ENCODE peak calls at places on chromosome 17, in eight cellular contexts. R is HCT116, G is esophagus squamous epithelium, X is tibial nerve, T is prostate gland, H is uterus, C is testis, A is heart left ventricle. B is an unnamed sample.

GRCh38 chr17:48565024-48565558 is 13.1 kb downstream of the HOXB4 start:
- DNase-seq in A (no peak), X (no peak), H (no peak), G (no peak), C (no peak), R (no peak), T (no peak), B (no peak)

GRCh38 chr17:12250973-12251372 is 230.3 kb downstream of the MAP2K4 start:
- DNase-seq in H (no peak), X (no peak), C (no peak), G (no peak), A (no peak), T (no peak), R (no peak), B (no peak)

GRCh38 chr17:47898246-47898645 is 2.2 kb downstream of the SP2 start:
- DNase-seq in A (no peak), T (no peak), R (no peak), H (no peak), X (no peak), G (no peak), C (no peak), B (peak)

GRCh38 chr17:58081641-58082340 is 1.4 kb upstream of the DYNLL2 start:
- DNase-seq in G (no peak), R (no peak), C (no peak), A (no peak), T (no peak), H (no peak), X (no peak), B (no peak)

GRCh38 chr17:21523482-21524210 is 147.5 kb downstream of the KCNJ12 start:
- DNase-seq in G (no peak), R (no peak), A (no peak), T (no peak), H (no peak), C (no peak), X (no peak), B (no peak)

GRCh38 chr17:45016823-45017222 is 34.6 kb downstream of the DCAKD start:
- DNase-seq in R (no peak), C (no peak), X (no peak), A (no peak), H (no peak), T (no peak), G (no peak), B (peak)

GRCh38 chr17:2906907-2907306 is 110.7 kb downstream of the RAP1GAP2 start:
- DNase-seq in H (no peak), T (no peak), X (no peak), C (peak), R (no peak), A (no peak), G (no peak), B (no peak)

GRCh38 chr17:50845260-50846147 is 10.1 kb downstream of the WFIKKN2 start:
- DNase-seq in X (no peak), T (no peak), H (no peak), G (no peak), R (no peak), A (peak), C (no peak), B (no peak)

GRCh38 chr17:61157246-61157887 is 242.3 kb upstream of the TBX2 start:
- DNase-seq in R (no peak), H (no peak), X (no peak), A (no peak), C (peak), G (no peak), T (no peak), B (no peak)

GRCh38 chr17:29154516-29155234 is 25.5 kb downstream of the MYO18A start:
- DNase-seq in C (no peak), T (no peak), G (no peak), H (no peak), R (no peak), X (no peak), A (peak), B (peak)

GRCh38 chr17:35849469-35850348 is 19.0 kb downstream of the HEATR9 start:
- DNase-seq in X (peak), T (peak), R (peak), C (peak), A (no peak), H (peak), G (no peak), B (peak)

GRCh38 chr17:5794881-5795486 is 210.7 kb upstream of the NLRP1 start:
- DNase-seq in C (no peak), X (no peak), A (no peak), G (no peak), T (no peak), H (no peak), R (no peak), B (no peak)

GRCh38 chr17:5798104-5798503 is 213.8 kb upstream of the NLRP1 start:
- DNase-seq in A (no peak), X (no peak), R (no peak), T (no peak), H (no peak), C (no peak), G (no peak), B (no peak)

GRCh38 chr17:5793157-5793556 is 208.8 kb upstream of the NLRP1 start:
- DNase-seq in R (no peak), H (no peak), T (no peak), X (no peak), A (no peak), G (no peak), C (no peak), B (no peak)

GRCh38 chr17:5797447-5797846 is 213.1 kb upstream of the NLRP1 start:
- DNase-seq in T (no peak), G (no peak), R (no peak), X (no peak), A (no peak), C (no peak), H (no peak), B (no peak)

GRCh38 chr17:5793899-5794298 is 209.6 kb upstream of the NLRP1 start:
- DNase-seq in A (no peak), X (no peak), T (no peak), C (no peak), H (no peak), G (no peak), R (no peak), B (peak)
- TF ChIP-seq CTCF in A (no peak), X (no peak), T (no peak), C (no peak), H (no peak), G (no peak), R (peak), B (peak)

GRCh38 chr17:79009397-79010303 is at the start of gene CANT1:
- DNase-seq in G (no peak), H (peak), X (peak), R (peak), T (peak), A (peak), C (peak), B (peak)
- TF ChIP-seq POLR2A in G (no peak), H (peak), X (no peak), R (no peak), T (peak), A (peak), C (no peak), B (peak)

DNA sequence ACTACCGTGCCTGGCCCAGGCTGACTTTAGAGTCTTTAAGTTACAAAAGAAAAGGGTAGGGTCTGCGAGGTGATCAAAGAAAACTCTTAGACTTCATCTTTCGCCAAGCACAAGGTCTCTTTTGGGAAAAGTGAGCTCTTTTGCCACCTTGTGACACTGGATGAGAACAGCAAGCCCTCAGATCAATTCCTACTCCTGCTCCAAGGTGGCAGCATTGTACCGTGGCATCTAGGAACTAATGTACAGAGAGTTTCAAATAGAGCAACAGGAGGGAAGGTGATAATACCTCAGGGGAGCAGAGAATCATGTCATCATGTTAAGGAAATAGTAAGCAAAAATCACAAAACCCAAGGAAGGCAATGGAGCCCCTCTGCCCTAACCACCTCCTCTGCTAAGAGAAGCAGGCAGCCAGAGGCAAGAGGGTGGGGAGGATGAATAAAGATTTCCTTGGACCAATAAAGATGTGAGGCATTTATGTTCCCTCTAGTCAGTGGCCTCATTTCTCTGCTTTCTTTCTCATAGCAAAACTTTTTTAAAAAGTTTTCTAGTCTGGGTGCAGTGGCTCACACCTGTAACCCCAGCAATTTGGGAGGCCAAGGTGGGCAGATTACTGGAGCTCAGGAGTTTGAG is 2.1 kb upstream of the C17orf78 start:
- DNase-seq in H (peak), T (peak), R (peak), A (no peak), C (peak), G (no peak), X (peak), B (peak)
- TF ChIP-seq CTCF in H (peak), T (peak), R (peak), A (peak), C (peak), G (peak), X (peak), B (peak)

DNA sequence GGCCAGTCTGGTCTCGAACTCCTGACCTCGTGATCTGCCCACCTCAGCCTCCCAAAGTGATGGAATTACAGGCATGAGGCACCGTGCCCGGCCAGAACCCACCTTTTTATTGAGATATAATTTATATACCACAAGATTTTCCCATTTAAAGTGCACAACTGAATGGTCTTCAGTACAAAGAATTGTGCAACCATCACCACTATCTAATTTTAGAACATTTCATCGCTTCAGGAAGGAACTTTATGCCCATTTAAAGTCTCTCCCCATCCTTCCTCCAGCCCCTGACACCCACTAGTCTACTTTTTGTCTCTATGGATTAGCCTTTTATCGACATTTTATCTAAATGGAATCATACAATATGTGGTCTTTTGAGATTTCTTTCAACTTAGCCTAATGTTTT is 25.4 kb upstream of the HELZ start:
- DNase-seq in T (no peak), X (no peak), H (no peak), R (no peak), A (no peak), C (no peak), G (no peak), B (peak)
- TF ChIP-seq POLR2A in T (no peak), X (no peak), H (no peak), R (no peak), A (no peak), C (no peak), G (no peak), B (no peak)

GRCh38 chr17:1627219-1627986 is 1.2 kb downstream of the SLC43A2 start:
- DNase-seq in R (no peak), X (peak), H (no peak), A (no peak), T (no peak), G (no peak), C (peak), B (peak)

GRCh38 chr17:1630662-1631061 is 2.0 kb upstream of the SLC43A2 start:
- DNase-seq in H (no peak), X (no peak), G (no peak), R (no peak), T (no peak), A (no peak), C (no peak), B (no peak)

GRCh38 chr17:1627987-1628855 is at the start of gene SLC43A2:
- DNase-seq in R (peak), T (peak), G (no peak), H (peak), C (peak), X (peak), A (peak), B (peak)

GRCh38 chr17:1629647-1630310 is 1.1 kb upstream of the SLC43A2 start:
- DNase-seq in T (peak), A (peak), R (peak), G (no peak), X (peak), H (no peak), C (no peak), B (peak)

DNA sequence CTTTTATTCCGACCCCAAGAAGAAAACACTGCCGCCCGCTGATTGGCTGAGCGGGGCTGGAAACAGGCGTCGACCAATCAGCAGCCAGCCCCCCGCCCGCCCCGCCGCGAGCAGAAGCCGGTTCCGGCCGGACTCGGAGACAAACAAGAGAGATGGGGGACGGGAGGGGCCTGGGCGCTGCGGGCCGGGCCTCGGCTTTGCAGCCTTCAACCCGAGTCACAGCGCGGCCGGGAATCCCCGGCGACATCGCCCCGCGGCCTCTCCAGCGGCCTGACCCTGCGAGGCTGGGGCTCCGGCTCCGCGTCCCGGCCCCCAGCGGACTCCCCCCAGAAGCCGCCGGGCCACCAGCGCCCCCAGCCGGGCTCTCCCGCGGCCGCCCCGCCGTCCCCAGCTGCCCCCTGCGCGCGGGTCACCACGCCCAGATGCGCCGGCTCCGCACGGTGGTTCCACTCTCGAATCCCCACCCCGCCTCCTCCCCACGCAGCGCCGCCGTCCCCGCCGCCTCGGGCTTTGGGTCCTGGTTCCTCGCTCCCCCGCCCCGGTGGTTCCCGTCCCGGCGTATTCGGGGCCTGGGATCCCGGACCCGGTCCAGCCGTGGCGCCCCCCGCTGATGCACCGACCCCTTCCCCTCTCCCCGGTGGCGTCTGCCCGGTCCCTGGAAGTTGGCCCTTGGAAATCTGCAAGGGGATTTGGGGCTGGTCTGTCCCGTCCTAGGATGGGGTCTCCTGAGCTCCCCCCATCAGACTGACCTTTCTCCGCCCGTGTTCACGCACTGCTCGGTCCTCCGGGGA is 417 bp upstream of the SLC43A2 start:
- DNase-seq in X (peak), C (peak), A (peak), R (peak), T (peak), G (peak), H (peak), B (no peak)
- TF ChIP-seq CTCF in X (peak), C (peak), A (peak), R (peak), T (peak), G (no peak), H (peak), B (no peak)

GRCh38 chr17:80316431-80316830 is 55.8 kb downstream of the RNF213 start:
- DNase-seq in T (no peak), X (no peak), R (no peak), C (no peak), G (no peak), A (no peak), H (no peak), B (no peak)
- TF ChIP-seq POLR2A in T (no peak), X (no peak), R (no peak), C (no peak), G (no peak), A (no peak), H (no peak), B (no peak)

DNA sequence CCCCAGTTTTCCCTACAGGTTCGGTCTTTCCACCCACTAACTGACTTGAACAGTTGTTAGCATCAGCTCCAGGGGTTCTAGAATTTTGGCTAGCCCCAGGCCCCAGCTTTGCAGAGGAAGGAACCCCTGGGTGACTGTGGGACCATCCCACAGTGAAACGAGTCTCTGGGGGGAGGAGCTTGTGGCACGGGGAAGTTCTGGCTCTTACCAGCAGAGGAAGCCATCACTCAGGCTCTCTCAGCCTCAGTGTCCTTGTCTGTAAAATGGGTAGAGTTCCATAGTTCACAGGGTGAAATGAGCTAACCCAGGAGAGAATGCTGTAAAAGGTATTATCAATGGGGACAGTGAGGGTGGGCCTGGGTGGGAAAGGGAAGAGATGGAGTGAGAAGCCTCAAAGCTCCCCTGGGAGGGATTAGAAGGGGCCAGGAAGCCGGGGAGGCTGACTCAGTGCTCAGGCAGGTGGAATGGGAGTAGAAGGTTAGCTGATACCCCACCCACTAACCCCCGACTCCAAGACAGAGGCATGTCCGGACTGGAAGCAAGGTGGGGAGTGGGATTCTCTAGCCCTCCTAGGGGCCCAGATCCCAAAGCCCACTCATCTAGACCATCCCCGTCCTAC is 30.9 kb upstream of the CDC42EP4 start:
- DNase-seq in A (no peak), G (no peak), C (no peak), R (no peak), H (no peak), T (no peak), X (no peak), B (peak)
- TF ChIP-seq CTCF in A (no peak), G (no peak), C (no peak), R (peak), H (no peak), T (no peak), X (no peak), B (peak)

DNA sequence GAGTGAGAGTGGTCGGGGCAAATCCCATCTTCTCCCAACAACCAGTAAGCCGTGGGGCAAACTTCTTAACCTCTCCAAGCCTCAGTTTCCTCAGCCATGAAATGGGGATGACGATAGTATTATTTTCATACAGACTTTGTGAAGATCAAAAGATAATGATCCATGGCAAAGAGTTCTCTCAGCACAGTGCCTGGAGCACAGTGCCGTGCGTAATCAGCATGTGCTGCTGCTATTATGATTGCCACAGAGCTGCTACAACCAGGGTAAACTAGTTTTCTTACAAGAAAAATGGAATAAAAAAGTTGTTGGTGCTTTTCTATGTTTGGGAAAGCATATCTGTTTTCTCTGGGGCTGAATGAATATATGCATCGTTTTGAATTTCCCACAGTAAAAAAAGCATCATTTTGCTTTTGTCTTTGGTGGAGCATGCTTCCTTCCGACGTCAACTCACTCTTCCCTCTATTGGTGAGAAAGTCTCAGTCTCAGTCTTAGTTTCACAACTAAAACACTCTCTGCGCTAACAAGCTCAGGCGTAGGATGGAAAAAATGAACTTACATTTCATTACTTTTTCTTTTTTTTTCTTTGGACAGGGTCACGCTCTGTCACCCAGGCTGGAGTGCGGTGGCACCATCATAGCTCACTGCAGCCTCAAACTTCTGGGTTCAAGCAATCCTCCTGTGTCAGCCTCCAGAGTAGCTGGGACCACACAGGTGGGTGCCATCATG is 37.2 kb downstream of the CDK5R1 start:
- DNase-seq in T (no peak), G (no peak), A (no peak), R (no peak), C (no peak), X (no peak), H (no peak), B (no peak)
- TF ChIP-seq POLR2A in T (no peak), G (no peak), A (no peak), R (no peak), C (no peak), X (no peak), H (no peak), B (no peak)

GRCh38 chr17:74748279-74748528 is 224 bp upstream of the NHERF1 start:
- DNase-seq in A (peak), C (no peak), G (no peak), R (no peak), T (no peak), H (no peak), X (no peak), B (no peak)
- TF ChIP-seq CTCF in A (no peak), C (no peak), G (no peak), R (no peak), T (peak), H (peak), X (peak), B (no peak)